ENCODE peak calls at places on chromosomes 4 and X, in eight cellular contexts. One of them, this sample, is unnamed.
A peak's percentile ranks its signal among the peaks of the same experiment; 100 is the strongest.

GRCh38 chr4:8821151-8821950 is 50.3 kb downstream of the HMX1 start:
- DNase-seq in EL: no peak
- DNase-seq in Daoy: no peak
- DNase-seq in stimulated activated CD4-positive, alpha-beta T cell treated with anti-CD3 and anti-CD28 coated beads, Interleukin-4, amount 100 ng/mL, for 24 hours: no peak
- DNase-seq in trophoblast cell: no peak
- DNase-seq in left lung: peak; percentile 52
- DNase-seq in putamen: no peak
- DNase-seq in neural progenitor cell: peak; percentile 1
- DNase-seq in this sample: no peak

GRCh38 chr4:105921301-105921700 is 26.0 kb downstream of the NPNT start:
- DNase-seq in EL: no peak
- DNase-seq in Daoy: no peak
- DNase-seq in stimulated activated CD4-positive, alpha-beta T cell treated with anti-CD3 and anti-CD28 coated beads, Interleukin-4, amount 100 ng/mL, for 24 hours: no peak
- DNase-seq in trophoblast cell: no peak
- DNase-seq in left lung: no peak
- DNase-seq in putamen: no peak
- DNase-seq in neural progenitor cell: no peak
- DNase-seq in this sample: no peak

GRCh38 chr4:165605811-165606210 is 227.0 kb downstream of the CPE start:
- DNase-seq in EL: no peak
- DNase-seq in Daoy: no peak
- DNase-seq in stimulated activated CD4-positive, alpha-beta T cell treated with anti-CD3 and anti-CD28 coated beads, Interleukin-4, amount 100 ng/mL, for 24 hours: no peak
- DNase-seq in trophoblast cell: no peak
- DNase-seq in left lung: no peak
- DNase-seq in putamen: no peak
- DNase-seq in neural progenitor cell: no peak
- DNase-seq in this sample: no peak

GRCh38 chrX:37684426-37684825 is 1.2 kb upstream of the XK start:
- DNase-seq in EL: no peak
- DNase-seq in Daoy: no peak
- DNase-seq in stimulated activated CD4-positive, alpha-beta T cell treated with anti-CD3 and anti-CD28 coated beads, Interleukin-4, amount 100 ng/mL, for 24 hours: no peak
- DNase-seq in trophoblast cell: no peak
- DNase-seq in left lung: no peak
- DNase-seq in putamen: no peak
- DNase-seq in neural progenitor cell: no peak
- DNase-seq in this sample: peak; percentile 8

GRCh38 chr4:186660403-186660802 is 63.3 kb downstream of the FAT1 start:
- DNase-seq in EL: no peak
- DNase-seq in Daoy: no peak
- DNase-seq in stimulated activated CD4-positive, alpha-beta T cell treated with anti-CD3 and anti-CD28 coated beads, Interleukin-4, amount 100 ng/mL, for 24 hours: no peak
- DNase-seq in trophoblast cell: no peak
- DNase-seq in left lung: peak; percentile 49
- DNase-seq in putamen: no peak
- DNase-seq in neural progenitor cell: no peak
- DNase-seq in this sample: no peak

GRCh38 chrX:10900585-10901289 is 210.4 kb upstream of the HCCS start:
- DNase-seq in EL: peak; percentile 62
- DNase-seq in Daoy: peak; percentile 59
- DNase-seq in stimulated activated CD4-positive, alpha-beta T cell treated with anti-CD3 and anti-CD28 coated beads, Interleukin-4, amount 100 ng/mL, for 24 hours: no peak
- DNase-seq in trophoblast cell: no peak
- DNase-seq in left lung: no peak
- DNase-seq in putamen: no peak
- DNase-seq in neural progenitor cell: no peak
- DNase-seq in this sample: peak; percentile 58

GRCh38 chrX:71989768-71990167 is 79.1 kb downstream of the NHSL2 start:
- DNase-seq in EL: peak; percentile 25
- DNase-seq in Daoy: peak; percentile 86
- DNase-seq in stimulated activated CD4-positive, alpha-beta T cell treated with anti-CD3 and anti-CD28 coated beads, Interleukin-4, amount 100 ng/mL, for 24 hours: no peak
- DNase-seq in trophoblast cell: no peak
- DNase-seq in left lung: no peak
- DNase-seq in putamen: no peak
- DNase-seq in neural progenitor cell: no peak
- DNase-seq in this sample: no peak

GRCh38 chrX:108087792-108088191 is 3.5 kb downstream of the PSMD10 start:
- DNase-seq in EL: no peak
- DNase-seq in Daoy: no peak
- DNase-seq in stimulated activated CD4-positive, alpha-beta T cell treated with anti-CD3 and anti-CD28 coated beads, Interleukin-4, amount 100 ng/mL, for 24 hours: no peak
- DNase-seq in trophoblast cell: no peak
- DNase-seq in left lung: no peak
- DNase-seq in putamen: no peak
- DNase-seq in neural progenitor cell: no peak
- DNase-seq in this sample: no peak

GRCh38 chr4:180953572-180953971 is 1289.6 kb upstream of the TENM3 start:
- DNase-seq in EL: no peak
- DNase-seq in Daoy: no peak
- DNase-seq in stimulated activated CD4-positive, alpha-beta T cell treated with anti-CD3 and anti-CD28 coated beads, Interleukin-4, amount 100 ng/mL, for 24 hours: no peak
- DNase-seq in trophoblast cell: peak; percentile 5
- DNase-seq in left lung: no peak
- DNase-seq in putamen: no peak
- DNase-seq in neural progenitor cell: peak; percentile 34
- DNase-seq in this sample: peak; percentile 17

GRCh38 chr4:36374836-36375511 is 93.6 kb downstream of the DTHD1 start:
- DNase-seq in EL: no peak
- DNase-seq in Daoy: no peak
- DNase-seq in stimulated activated CD4-positive, alpha-beta T cell treated with anti-CD3 and anti-CD28 coated beads, Interleukin-4, amount 100 ng/mL, for 24 hours: no peak
- DNase-seq in trophoblast cell: no peak
- DNase-seq in left lung: peak; percentile 71
- DNase-seq in putamen: no peak
- DNase-seq in neural progenitor cell: no peak
- DNase-seq in this sample: no peak

GRCh38 chr4:188403272-188403671 is 264.0 kb downstream of the TRIML1 start:
- DNase-seq in EL: no peak
- DNase-seq in Daoy: peak; percentile 23
- DNase-seq in stimulated activated CD4-positive, alpha-beta T cell treated with anti-CD3 and anti-CD28 coated beads, Interleukin-4, amount 100 ng/mL, for 24 hours: no peak
- DNase-seq in trophoblast cell: no peak
- DNase-seq in left lung: no peak
- DNase-seq in putamen: no peak
- DNase-seq in neural progenitor cell: peak; percentile 20
- DNase-seq in this sample: peak; percentile 13

GRCh38 chrX:110992611-110993010 is 103.4 kb upstream of the PAK3 start:
- DNase-seq in EL: peak; percentile 2
- DNase-seq in Daoy: peak; percentile 7
- DNase-seq in stimulated activated CD4-positive, alpha-beta T cell treated with anti-CD3 and anti-CD28 coated beads, Interleukin-4, amount 100 ng/mL, for 24 hours: peak; percentile 15
- DNase-seq in trophoblast cell: peak; percentile 4
- DNase-seq in left lung: no peak
- DNase-seq in putamen: peak; percentile 1
- DNase-seq in neural progenitor cell: peak; percentile 65
- DNase-seq in this sample: peak; percentile 72

GRCh38 chrX:53239474-53239873 is 14.5 kb upstream of the KDM5C start:
- DNase-seq in EL: no peak
- DNase-seq in Daoy: no peak
- DNase-seq in stimulated activated CD4-positive, alpha-beta T cell treated with anti-CD3 and anti-CD28 coated beads, Interleukin-4, amount 100 ng/mL, for 24 hours: peak; percentile 43
- DNase-seq in trophoblast cell: no peak
- DNase-seq in left lung: no peak
- DNase-seq in putamen: no peak
- DNase-seq in neural progenitor cell: no peak
- DNase-seq in this sample: peak; percentile 47

GRCh38 chrX:122092978-122093377 is 1045.6 kb downstream of the GLUD2 start:
- DNase-seq in EL: no peak
- DNase-seq in Daoy: no peak
- DNase-seq in stimulated activated CD4-positive, alpha-beta T cell treated with anti-CD3 and anti-CD28 coated beads, Interleukin-4, amount 100 ng/mL, for 24 hours: no peak
- DNase-seq in trophoblast cell: no peak
- DNase-seq in left lung: no peak
- DNase-seq in putamen: no peak
- DNase-seq in neural progenitor cell: no peak
- DNase-seq in this sample: no peak

GRCh38 chrX:65635371-65635770 is 32.1 kb upstream of the MSN start:
- DNase-seq in EL: peak; percentile 8
- DNase-seq in Daoy: no peak
- DNase-seq in stimulated activated CD4-positive, alpha-beta T cell treated with anti-CD3 and anti-CD28 coated beads, Interleukin-4, amount 100 ng/mL, for 24 hours: no peak
- DNase-seq in trophoblast cell: no peak
- DNase-seq in left lung: no peak
- DNase-seq in putamen: no peak
- DNase-seq in neural progenitor cell: no peak
- DNase-seq in this sample: no peak

GRCh38 chr4:152680988-152681731 is 1.4 kb upstream of the TMEM154 start:
- DNase-seq in EL: peak; percentile 94
- DNase-seq in Daoy: peak; percentile 67
- DNase-seq in stimulated activated CD4-positive, alpha-beta T cell treated with anti-CD3 and anti-CD28 coated beads, Interleukin-4, amount 100 ng/mL, for 24 hours: no peak
- DNase-seq in trophoblast cell: no peak
- DNase-seq in left lung: no peak
- DNase-seq in putamen: no peak
- DNase-seq in neural progenitor cell: no peak
- DNase-seq in this sample: peak; percentile 17